ENCODE peak calls at places on chromosomes 3 and 15, in six cellular contexts. One of them, this sample, is unnamed.

GRCh38 chr3:150912501-150912900 is 7.3 kb upstream of the MINDY4B start:
- DNase-seq in HL-60: no peak
- DNase-seq in uterus: no peak
- DNase-seq in left ventricle myocardium inferior: no peak
- DNase-seq in lower lobe of right lung: no peak
- DNase-seq in Peyer's patch: no peak
- DNase-seq in this sample: no peak

GRCh38 chr3:2090512-2090911 is 8.2 kb upstream of the CNTN4 start:
- DNase-seq in left ventricle myocardium inferior: no peak
- DNase-seq in Peyer's patch: no peak
- DNase-seq in HL-60: no peak
- DNase-seq in lower lobe of right lung: no peak
- DNase-seq in uterus: no peak
- DNase-seq in this sample: no peak

GRCh38 chr3:159773706-159774105 is 214.9 kb upstream of the IL12A start:
- DNase-seq in HL-60: no peak
- DNase-seq in Peyer's patch: no peak
- DNase-seq in lower lobe of right lung: no peak
- DNase-seq in left ventricle myocardium inferior: no peak
- DNase-seq in uterus: no peak
- DNase-seq in this sample: no peak

GRCh38 chr3:170040283-170040907 is 2.6 kb downstream of the GPR160 start:
- DNase-seq in Peyer's patch: no peak
- DNase-seq in left ventricle myocardium inferior: no peak
- DNase-seq in lower lobe of right lung: no peak
- DNase-seq in uterus: no peak
- DNase-seq in HL-60: no peak
- DNase-seq in this sample: no peak

GRCh38 chr15:74545776-74546656 is 5.0 kb downstream of the ARID3B start:
- DNase-seq in left ventricle myocardium inferior: peak; percentile 98
- DNase-seq in uterus: peak; percentile 99
- DNase-seq in lower lobe of right lung: peak; percentile 96
- DNase-seq in Peyer's patch: peak; percentile 78
- DNase-seq in HL-60: peak; percentile 99
- DNase-seq in this sample: peak; percentile 95

GRCh38 chr15:75749820-75750219 is 37.2 kb upstream of the CSPG4 start:
- DNase-seq in Peyer's patch: no peak
- DNase-seq in lower lobe of right lung: no peak
- DNase-seq in HL-60: no peak
- DNase-seq in uterus: no peak
- DNase-seq in left ventricle myocardium inferior: no peak
- DNase-seq in this sample: peak; percentile 49

GRCh38 chr15:62649793-62650420 is 392.6 kb upstream of the TPM1 start:
- DNase-seq in Peyer's patch: no peak
- DNase-seq in HL-60: no peak
- DNase-seq in lower lobe of right lung: no peak
- DNase-seq in left ventricle myocardium inferior: no peak
- DNase-seq in uterus: no peak
- DNase-seq in this sample: no peak

GRCh38 chr3:170413291-170413690 is 5.4 kb upstream of the CLDN11 start:
- DNase-seq in left ventricle myocardium inferior: no peak
- DNase-seq in uterus: no peak
- DNase-seq in lower lobe of right lung: no peak
- DNase-seq in HL-60: no peak
- DNase-seq in Peyer's patch: no peak
- DNase-seq in this sample: no peak

GRCh38 chr3:46383946-46384330 is 13.2 kb downstream of the CCR5 start:
- DNase-seq in uterus: no peak
- DNase-seq in HL-60: no peak
- DNase-seq in Peyer's patch: peak; percentile 58
- DNase-seq in left ventricle myocardium inferior: no peak
- DNase-seq in lower lobe of right lung: no peak
- DNase-seq in this sample: no peak

GRCh38 chr3:173733029-173733652 is 335.6 kb downstream of the NLGN1 start:
- DNase-seq in Peyer's patch: no peak
- DNase-seq in HL-60: no peak
- DNase-seq in uterus: no peak
- DNase-seq in left ventricle myocardium inferior: no peak
- DNase-seq in lower lobe of right lung: no peak
- DNase-seq in this sample: no peak

GRCh38 chr3:187210555-187211327 is 13.5 kb downstream of the RTP1 start:
- DNase-seq in HL-60: no peak
- DNase-seq in Peyer's patch: no peak
- DNase-seq in lower lobe of right lung: no peak
- DNase-seq in left ventricle myocardium inferior: no peak
- DNase-seq in uterus: no peak
- DNase-seq in this sample: no peak

GRCh38 chr3:12194669-12195161 is 36.0 kb upstream of the TIMP4 start:
- DNase-seq in Peyer's patch: no peak
- DNase-seq in HL-60: no peak
- DNase-seq in uterus: no peak
- DNase-seq in left ventricle myocardium inferior: no peak
- DNase-seq in lower lobe of right lung: no peak
- DNase-seq in this sample: no peak

GRCh38 chr3:12193485-12194165 is 34.9 kb upstream of the TIMP4 start:
- DNase-seq in HL-60: peak; percentile 76
- DNase-seq in left ventricle myocardium inferior: no peak
- DNase-seq in uterus: peak; percentile 61
- DNase-seq in Peyer's patch: no peak
- DNase-seq in lower lobe of right lung: no peak
- DNase-seq in this sample: no peak

GRCh38 chr3:12196684-12197083 is 38.0 kb upstream of the TIMP4 start:
- DNase-seq in left ventricle myocardium inferior: no peak
- DNase-seq in HL-60: no peak
- DNase-seq in Peyer's patch: no peak
- DNase-seq in uterus: no peak
- DNase-seq in lower lobe of right lung: no peak
- DNase-seq in this sample: no peak

GRCh38 chr3:12194209-12194608 is 35.5 kb upstream of the TIMP4 start:
- DNase-seq in HL-60: peak; percentile 80
- DNase-seq in Peyer's patch: no peak
- DNase-seq in left ventricle myocardium inferior: no peak
- DNase-seq in uterus: no peak
- DNase-seq in lower lobe of right lung: no peak
- DNase-seq in this sample: no peak

GRCh38 chr3:12195231-12195630 is 36.5 kb upstream of the TIMP4 start:
- DNase-seq in left ventricle myocardium inferior: no peak
- DNase-seq in HL-60: no peak
- DNase-seq in Peyer's patch: no peak
- DNase-seq in lower lobe of right lung: no peak
- DNase-seq in uterus: no peak
- DNase-seq in this sample: no peak
- H3K27ac ChIP-seq in left ventricle myocardium inferior: no peak overlapping the region
- H3K27ac ChIP-seq in HL-60: peak overlapping the region; percentile 69
- H3K27ac ChIP-seq in Peyer's patch: no peak overlapping the region
- H3K27ac ChIP-seq in lower lobe of right lung: no peak overlapping the region
- H3K27ac ChIP-seq in uterus: peak overlapping the region; percentile 55
- H3K27ac ChIP-seq in this sample: no peak overlapping the region

GRCh38 chr3:67704322-67704721 is 49.9 kb upstream of the SUCLG2 start:
- DNase-seq in Peyer's patch: no peak
- DNase-seq in uterus: no peak
- DNase-seq in left ventricle myocardium inferior: no peak
- DNase-seq in lower lobe of right lung: no peak
- DNase-seq in HL-60: no peak
- DNase-seq in this sample: no peak
- H3K4me3 ChIP-seq in Peyer's patch: no peak overlapping the region
- H3K4me3 ChIP-seq in uterus: no peak overlapping the region
- H3K4me3 ChIP-seq in left ventricle myocardium inferior: no peak overlapping the region
- H3K4me3 ChIP-seq in lower lobe of right lung: no peak overlapping the region
- H3K4me3 ChIP-seq in HL-60: no peak overlapping the region
- H3K4me3 ChIP-seq in this sample: no peak overlapping the region

GRCh38 chr3:53513556-53514190 is 19.3 kb downstream of the CACNA1D start:
- DNase-seq in HL-60: no peak
- DNase-seq in uterus: no peak
- DNase-seq in Peyer's patch: no peak
- DNase-seq in lower lobe of right lung: no peak
- DNase-seq in left ventricle myocardium inferior: no peak
- DNase-seq in this sample: no peak
- TF ChIP-seq CTCF in HL-60: no peak
- TF ChIP-seq CTCF in uterus: no peak
- TF ChIP-seq CTCF in Peyer's patch: no peak
- TF ChIP-seq CTCF in lower lobe of right lung: peak; percentile 10
- TF ChIP-seq CTCF in left ventricle myocardium inferior: no peak
- TF ChIP-seq CTCF in this sample: no peak

GRCh38 chr3:98961161-98962155 is 60.0 kb upstream of the DCBLD2 start:
- DNase-seq in left ventricle myocardium inferior: no peak
- DNase-seq in Peyer's patch: no peak
- DNase-seq in HL-60: no peak
- DNase-seq in lower lobe of right lung: no peak
- DNase-seq in uterus: no peak
- DNase-seq in this sample: no peak

GRCh38 chr3:98966434-98966833 is 64.9 kb upstream of the DCBLD2 start:
- DNase-seq in uterus: no peak
- DNase-seq in left ventricle myocardium inferior: no peak
- DNase-seq in HL-60: no peak
- DNase-seq in lower lobe of right lung: no peak
- DNase-seq in Peyer's patch: no peak
- DNase-seq in this sample: no peak

GRCh38 chr3:98962951-98963350 is 61.5 kb upstream of the DCBLD2 start:
- DNase-seq in HL-60: no peak
- DNase-seq in uterus: no peak
- DNase-seq in left ventricle myocardium inferior: no peak
- DNase-seq in Peyer's patch: no peak
- DNase-seq in lower lobe of right lung: no peak
- DNase-seq in this sample: no peak

GRCh38 chr3:98964784-98965183 is 63.3 kb upstream of the DCBLD2 start:
- DNase-seq in uterus: no peak
- DNase-seq in HL-60: no peak
- DNase-seq in left ventricle myocardium inferior: no peak
- DNase-seq in Peyer's patch: no peak
- DNase-seq in lower lobe of right lung: no peak
- DNase-seq in this sample: no peak

DNA sequence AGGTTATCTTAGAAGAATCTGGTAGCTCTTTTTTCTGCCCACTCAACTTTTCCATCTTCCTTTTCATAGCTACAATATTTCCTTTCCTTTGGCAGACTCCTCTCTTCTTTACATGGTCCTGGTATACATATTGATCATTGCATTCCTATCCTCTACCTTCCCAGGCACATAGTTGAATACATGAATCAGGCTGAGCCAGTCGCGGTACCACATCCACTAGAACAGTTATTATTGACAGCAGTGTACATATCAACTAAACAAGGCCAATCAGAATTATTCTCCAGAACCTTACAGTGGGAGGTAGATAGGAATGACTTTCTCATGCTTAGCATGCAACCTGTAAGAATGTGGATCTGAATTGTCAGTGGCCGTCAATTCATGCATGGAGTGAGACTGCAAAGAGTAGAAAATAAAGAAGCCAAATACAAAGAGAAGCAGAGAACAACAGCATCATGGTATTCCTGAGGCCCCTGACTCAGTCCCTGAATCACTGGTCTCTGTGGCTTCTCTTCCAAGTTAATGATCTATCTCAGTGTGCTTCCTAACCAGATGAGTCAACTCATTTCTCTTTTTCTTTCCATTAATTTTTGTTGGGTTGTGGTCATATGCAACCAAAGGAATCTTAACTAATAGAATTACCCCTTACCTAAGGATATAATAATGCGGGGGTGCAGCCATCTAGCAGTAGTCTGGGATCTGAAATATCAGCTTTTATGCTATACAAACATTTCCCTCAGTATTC is 60.9 kb upstream of the DCBLD2 start:
- DNase-seq in lower lobe of right lung: no peak
- DNase-seq in HL-60: no peak
- DNase-seq in uterus: no peak
- DNase-seq in Peyer's patch: no peak
- DNase-seq in left ventricle myocardium inferior: no peak
- DNase-seq in this sample: no peak
- H3K27ac ChIP-seq in lower lobe of right lung: no peak overlapping the region
- H3K27ac ChIP-seq in HL-60: no peak overlapping the region
- H3K27ac ChIP-seq in uterus: no peak overlapping the region
- H3K27ac ChIP-seq in Peyer's patch: no peak overlapping the region
- H3K27ac ChIP-seq in left ventricle myocardium inferior: no peak overlapping the region
- H3K27ac ChIP-seq in this sample: no peak overlapping the region

DNA sequence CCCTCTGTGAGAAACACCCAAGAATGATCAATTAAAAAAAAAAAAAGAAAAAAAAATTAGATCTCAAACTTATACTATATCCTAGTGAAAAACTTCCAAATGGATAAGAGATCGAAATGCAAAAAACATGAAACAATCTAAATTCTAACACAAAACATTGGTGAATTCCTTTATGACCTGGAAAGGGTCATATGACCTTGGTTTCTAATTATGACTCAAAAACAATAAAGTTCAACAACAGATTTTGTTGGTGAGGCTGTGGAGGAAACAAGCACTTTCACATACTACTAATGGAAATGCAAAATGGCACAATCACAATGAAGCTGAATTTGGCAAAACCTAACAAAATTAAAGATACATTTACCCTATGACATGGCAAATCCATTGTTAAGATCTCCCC is 45.3 kb downstream of the HSPBAP1 start:
- DNase-seq in HL-60: no peak
- DNase-seq in left ventricle myocardium inferior: no peak
- DNase-seq in Peyer's patch: no peak
- DNase-seq in uterus: no peak
- DNase-seq in lower lobe of right lung: no peak
- DNase-seq in this sample: no peak
- H3K4me3 ChIP-seq in HL-60: no peak overlapping the region
- H3K4me3 ChIP-seq in left ventricle myocardium inferior: no peak overlapping the region
- H3K4me3 ChIP-seq in Peyer's patch: no peak overlapping the region
- H3K4me3 ChIP-seq in uterus: no peak overlapping the region
- H3K4me3 ChIP-seq in lower lobe of right lung: no peak overlapping the region
- H3K4me3 ChIP-seq in this sample: no peak overlapping the region